ENCODE peak calls at places on chromosomes 5 and 9, in seven cellular contexts. M is NAMALWA; V is stimulated activated CD8-positive, alpha-beta memory T cell treated with anti-CD3 and anti-CD28 coated beads, Interleukin-12 subunit alpha, Interleukin-12 subunit beta, amount 100 ng/mL, for 1 hour; E is brain microvascular endothelial cell; P is kidney glomerular epithelial cell; W is activated effector memory CD4-positive, alpha-beta T cell treated with Interleukin-2 at 50 U/mL for 16 hours; B is adrenal gland. U is an unnamed sample.

GRCh38 chr5:102511666-102512065 is 12.9 kb upstream of the SLCO6A1 start:
- DNase-seq in M (no peak), V (no peak), E (peak), P (peak), W (no peak), B (no peak), U (no peak)

GRCh38 chr9:123350590-123351310 is 5.2 kb upstream of the CRB2 start:
- DNase-seq in M (no peak), V (no peak), E (no peak), P (no peak), W (no peak), B (peak), U (no peak)

GRCh38 chr5:170254056-170254455 is 21.3 kb downstream of the C5orf58 start:
- DNase-seq in M (peak), V (peak), E (no peak), P (no peak), W (peak), B (no peak), U (no peak)

GRCh38 chr5:146640285-146640896 is 124.4 kb upstream of the GPR151 start:
- DNase-seq in M (no peak), V (no peak), E (no peak), P (no peak), W (no peak), B (no peak), U (no peak)

GRCh38 chr5:102903074-102903871 is 148.2 kb downstream of the PAM start:
- DNase-seq in M (no peak), V (no peak), E (no peak), P (peak), W (no peak), B (no peak), U (no peak)

GRCh38 chr5:43304520-43304919 is 8.7 kb downstream of the HMGCS1 start:
- DNase-seq in M (no peak), V (no peak), E (no peak), P (no peak), W (no peak), B (no peak), U (no peak)

GRCh38 chr5:177370488-177371119 is 12.9 kb downstream of the RGS14 start:
- DNase-seq in M (peak), V (no peak), E (peak), P (peak), W (peak), B (peak), U (peak)

GRCh38 chr9:135476981-135477380 is 2.6 kb upstream of the PPP1R26 start:
- DNase-seq in M (no peak), V (no peak), E (no peak), P (no peak), W (no peak), B (no peak), U (no peak)

GRCh38 chr5:107428303-107428761 is 242.4 kb downstream of the EFNA5 start:
- DNase-seq in M (no peak), V (no peak), E (no peak), P (peak), W (no peak), B (no peak), U (no peak)

GRCh38 chr9:100354121-100354800 is 1.5 kb upstream of the TEX10 start:
- DNase-seq in M (peak), V (no peak), E (no peak), P (no peak), W (no peak), B (no peak), U (no peak)

GRCh38 chr5:59956130-59956773 is 62.7 kb upstream of the PDE4D start:
- DNase-seq in M (no peak), V (no peak), E (no peak), P (no peak), W (no peak), B (no peak), U (no peak)

GRCh38 chr9:89022071-89022721 is 30.9 kb downstream of the S1PR3 start:
- DNase-seq in M (no peak), V (no peak), E (peak), P (no peak), W (no peak), B (no peak), U (no peak)

GRCh38 chr9:89969881-89970639 is 365.2 kb downstream of the GADD45G start:
- DNase-seq in M (no peak), V (no peak), E (no peak), P (no peak), W (no peak), B (no peak), U (no peak)

GRCh38 chr9:129384138-129384886 is 206.3 kb upstream of the IER5L start:
- DNase-seq in M (no peak), V (no peak), E (no peak), P (no peak), W (no peak), B (peak), U (no peak)

GRCh38 chr5:38466444-38467189 is 89.8 kb downstream of the LIFR start:
- DNase-seq in M (no peak), V (no peak), E (peak), P (no peak), W (no peak), B (peak), U (no peak)

GRCh38 chr5:170986598-170986997 is 124.8 kb downstream of the RANBP17 start:
- DNase-seq in M (peak), V (no peak), E (no peak), P (peak), W (no peak), B (no peak), U (no peak)

GRCh38 chr9:22117511-22118388 is 108.6 kb upstream of the CDKN2B start:
- DNase-seq in M (no peak), V (no peak), E (peak), P (peak), W (no peak), B (no peak), U (no peak)

GRCh38 chr9:3525836-3526165 is at the start of gene RFX3:
- DNase-seq in M (peak), V (peak), E (peak), P (peak), W (peak), B (peak), U (peak)

GRCh38 chr5:122165574-122166021 is 36.3 kb downstream of the ZNF474 start:
- DNase-seq in M (no peak), V (no peak), E (no peak), P (peak), W (no peak), B (no peak), U (peak)

GRCh38 chr5:155631116-155631515 is 617.6 kb downstream of the KIF4B start:
- DNase-seq in M (no peak), V (no peak), E (no peak), P (peak), W (no peak), B (no peak), U (no peak)

GRCh38 chr5:10091701-10092100 is 158.0 kb downstream of the ATPSCKMT start:
- DNase-seq in M (no peak), V (no peak), E (no peak), P (no peak), W (no peak), B (no peak), U (no peak)

GRCh38 chr9:126298319-126298801 is 28.3 kb upstream of the MVB12B start:
- DNase-seq in M (no peak), V (no peak), E (no peak), P (no peak), W (no peak), B (no peak), U (no peak)

GRCh38 chr5:127757576-127757975 is 54.4 kb downstream of the CCDC192 start:
- DNase-seq in M (peak), V (no peak), E (peak), P (peak), W (no peak), B (peak), U (no peak)

GRCh38 chr9:130421154-130421801 is 23.5 kb upstream of the ASS1 start:
- DNase-seq in M (no peak), V (no peak), E (no peak), P (no peak), W (no peak), B (no peak), U (no peak)

GRCh38 chr9:121620777-121621437 is 30.5 kb upstream of the DAB2IP start:
- DNase-seq in M (peak), V (no peak), E (no peak), P (peak), W (no peak), B (no peak), U (peak)

GRCh38 chr9:115240676-115241075 is 122.7 kb upstream of the TNC start:
- DNase-seq in M (no peak), V (no peak), E (no peak), P (no peak), W (no peak), B (no peak), U (no peak)

U was measured in HuH-7.5.